ENCODE peak calls at places on chromosomes 1 and 21, in six cellular contexts. Z, V, K, B, U and C are unnamed samples.
A peak's percentile ranks its signal among the peaks of the same experiment; 100 is the strongest.

GRCh38 chr1:224411766-224412165 is 22.8 kb downstream of the WDR26 start:
- DNase-seq in Z (no peak), V (no peak), B (no peak), U (no peak), K (no peak), C (no peak)

GRCh38 chr1:39184354-39184818 is 20.1 kb upstream of the MACF1 start:
- DNase-seq in U (no peak), Z (no peak), V (no peak), K (no peak), B (no peak), C (no peak)

GRCh38 chr1:69861641-69862040 is 293.9 kb downstream of the LRRC7 start:
- DNase-seq in V (no peak), U (no peak), K (no peak), B (no peak), Z (no peak), C (no peak)

GRCh38 chr1:41728403-41729202 is 190.1 kb downstream of the HIVEP3 start:
- DNase-seq in K (no peak), V (no peak), Z (peak; percentile 50), U (peak; percentile 69), B (no peak), C (no peak)

GRCh38 chr1:241828576-241828975 is 19.4 kb upstream of the EXO1 start:
- DNase-seq in K (no peak), B (no peak), Z (no peak), V (no peak), U (no peak), C (no peak)

GRCh38 chr1:193069748-193070394 is 10.5 kb downstream of the RO60 start:
- DNase-seq in V (peak; percentile 68), K (no peak), U (no peak), B (no peak), Z (peak; percentile 53), C (no peak)

GRCh38 chr1:36089393-36090121 is 865 bp downstream of the ADPRS start:
- DNase-seq in U (no peak), V (no peak), B (no peak), Z (no peak), K (peak; percentile 64), C (no peak)

GRCh38 chr1:29626066-29626465 is 389.7 kb downstream of the PTPRU start:
- DNase-seq in U (no peak), K (no peak), B (no peak), V (no peak), Z (no peak), C (no peak)

GRCh38 chr21:25997788-25998611 is 172.6 kb downstream of the APP start:
- DNase-seq in B (no peak), U (no peak), Z (peak; percentile 73), V (no peak), K (no peak), C (no peak)

GRCh38 chr1:174074757-174075156 is 52.6 kb upstream of the RC3H1 start:
- DNase-seq in B (no peak), K (no peak), Z (no peak), U (no peak), V (peak; percentile 38), C (no peak)

GRCh38 chr1:105641407-105641806 is 1415.1 kb upstream of the PRMT6 start:
- DNase-seq in U (no peak), K (no peak), V (no peak), B (no peak), Z (no peak), C (no peak)

GRCh38 chr1:232891116-232891515 is 59.3 kb upstream of the NTPCR start:
- DNase-seq in V (no peak), K (no peak), U (no peak), Z (no peak), B (no peak), C (peak; percentile 91)

GRCh38 chr21:22791986-22792560 is 1793.9 kb downstream of the NCAM2 start:
- DNase-seq in B (no peak), K (no peak), Z (peak; percentile 11), U (no peak), V (peak; percentile 32), C (peak; percentile 58)

GRCh38 chr1:230861970-230862595 is 6.2 kb downstream of the C1orf198 start:
- DNase-seq in B (no peak), Z (no peak), U (no peak), K (no peak), V (no peak), C (no peak)

GRCh38 chr21:25062061-25062460 is 545.2 kb downstream of the MRPL39 start:
- DNase-seq in B (no peak), K (no peak), U (no peak), V (no peak), Z (no peak), C (no peak)

GRCh38 chr1:89545264-89546038 is 20.8 kb downstream of the LRRC8B start:
- DNase-seq in K (no peak), V (no peak), Z (no peak), B (no peak), U (no peak), C (no peak)

GRCh38 chr1:35499652-35500176 is 57.5 kb downstream of the KIAA0319L start:
- DNase-seq in V (no peak), B (peak; percentile 11), Z (peak; percentile 74), U (no peak), K (no peak), C (peak; percentile 5)

GRCh38 chr1:109084563-109085517 is 5.7 kb upstream of the TMEM167B start:
- DNase-seq in U (no peak), V (no peak), Z (no peak), B (no peak), K (no peak), C (no peak)

GRCh38 chr1:216847385-216848036 is 124.3 kb upstream of the ESRRG start:
- DNase-seq in B (no peak), U (no peak), K (no peak), V (no peak), Z (no peak), C (no peak)

GRCh38 chr1:33527934-33528333 is 55.5 kb downstream of the ZSCAN20 start:
- DNase-seq in V (no peak), U (no peak), K (no peak), B (no peak), Z (no peak), C (no peak)

GRCh38 chr21:43832648-43833047 is 32.4 kb upstream of the AGPAT3 start:
- DNase-seq in B (no peak), Z (no peak), K (no peak), V (no peak), U (no peak), C (no peak)

DNA sequence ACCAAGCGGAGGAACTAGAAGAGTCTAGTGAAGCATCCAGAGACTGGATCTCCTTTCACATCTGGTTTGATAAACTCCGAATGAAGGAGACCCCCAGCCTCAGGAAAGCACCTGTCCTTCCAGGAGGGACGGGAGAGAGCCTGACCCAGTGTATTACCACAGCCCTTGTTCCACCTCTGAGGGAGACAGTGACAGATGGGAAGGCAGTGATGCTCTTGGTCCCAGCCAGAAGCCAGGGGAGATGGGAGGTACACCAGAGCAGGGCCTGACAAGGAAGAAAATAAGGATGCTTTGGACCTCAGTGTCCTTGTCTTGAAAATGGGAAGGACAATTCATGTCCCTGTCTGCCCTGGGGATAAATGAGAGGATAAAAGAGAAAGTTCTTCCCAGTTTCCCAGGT is 3.5 kb downstream of the KLHDC7A start:
- DNase-seq in U (no peak), K (no peak), V (no peak), B (no peak), Z (no peak), C (no peak)
- H3K4me3 ChIP-seq in U (no peak overlapping the region), K (no peak overlapping the region), V (no peak overlapping the region), B (no peak overlapping the region), Z (no peak overlapping the region), C (no peak overlapping the region)

DNA sequence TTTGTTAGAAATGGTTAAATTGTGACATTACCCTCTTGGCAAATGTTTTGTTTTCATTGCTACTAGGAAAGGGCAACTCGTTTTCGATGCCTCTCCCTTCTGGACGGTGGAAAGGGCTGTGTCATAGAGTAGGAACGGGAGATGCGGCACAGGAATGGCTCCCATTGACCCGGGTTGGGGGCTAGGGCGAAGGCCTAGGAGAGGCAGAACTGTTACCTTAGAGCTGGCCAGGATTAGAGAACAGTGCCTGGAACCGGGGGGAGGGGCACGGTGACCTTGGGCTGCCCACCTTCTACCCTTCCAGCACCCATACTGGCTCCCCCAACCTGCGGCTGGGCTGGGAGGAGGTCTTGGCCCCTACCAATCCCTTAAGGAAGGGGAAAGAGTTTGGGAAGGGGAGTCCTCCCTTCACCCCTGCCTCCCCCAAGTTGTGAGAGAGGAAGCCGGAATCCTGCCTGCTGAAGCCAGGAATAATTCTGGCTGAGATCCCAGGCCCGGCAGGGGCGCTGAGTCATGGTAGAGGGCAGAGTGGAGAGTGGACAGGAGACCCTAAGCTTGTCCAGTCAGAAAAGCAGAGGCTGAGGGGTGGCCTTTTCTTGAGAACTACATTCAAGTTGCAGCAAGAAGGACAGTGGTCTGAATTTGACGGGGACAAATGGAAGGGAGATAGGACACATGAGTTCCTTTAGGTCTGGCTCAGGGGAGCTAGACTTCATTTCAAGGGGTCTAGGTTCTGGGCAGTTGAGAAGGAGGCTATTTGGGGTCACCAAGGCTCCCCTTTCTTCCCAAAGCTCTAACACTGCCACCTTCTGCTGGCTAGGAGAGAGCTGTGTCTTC is 8.2 kb downstream of the LMNA start:
- DNase-seq in U (peak; percentile 57), B (no peak), K (peak; percentile 93), V (peak; percentile 87), Z (peak; percentile 67), C (no peak)
- H3K4me3 ChIP-seq in U (peak overlapping the region; percentile 40), B (no peak overlapping the region), K (peak overlapping the region; percentile 40), V (peak overlapping the region; percentile 28), Z (no peak overlapping the region), C (no peak overlapping the region)

GRCh38 chr1:101028466-101028865 is 2.9 kb upstream of the DPH5 start:
- DNase-seq in K (no peak), B (no peak), V (no peak), Z (no peak), U (no peak), C (no peak)

GRCh38 chr1:101026394-101026788 is 807 bp upstream of the DPH5 start:
- DNase-seq in K (no peak), U (no peak), V (no peak), B (no peak), Z (no peak), C (no peak)

GRCh38 chr1:101025680-101026393 is at the start of gene DPH5:
- DNase-seq in B (peak; percentile 79), Z (peak; percentile 93), K (peak; percentile 97), V (peak; percentile 90), U (peak; percentile 93), C (peak; percentile 86)

GRCh38 chr1:101029184-101029583 is 3.6 kb upstream of the DPH5 start:
- DNase-seq in K (no peak), V (no peak), U (no peak), B (no peak), Z (no peak), C (no peak)

GRCh38 chr1:101027194-101027772 is 1.7 kb upstream of the DPH5 start:
- DNase-seq in V (no peak), Z (no peak), U (no peak), B (no peak), K (no peak), C (no peak)
- H3K4me3 ChIP-seq in V (peak overlapping the region; percentile 76), Z (no peak overlapping the region), U (no peak overlapping the region), B (no peak overlapping the region), K (no peak overlapping the region), C (no peak overlapping the region)

GRCh38 chr1:18787825-18788385 is 71.6 kb downstream of the TAS1R2 start:
- DNase-seq in Z (peak; percentile 76), U (no peak), B (no peak), K (no peak), V (no peak), C (no peak)

GRCh38 chr1:18792747-18793146 is 66.7 kb downstream of the TAS1R2 start:
- DNase-seq in K (no peak), Z (no peak), U (no peak), B (no peak), V (no peak), C (no peak)

GRCh38 chr1:18786149-18786548 is 73.3 kb downstream of the TAS1R2 start:
- DNase-seq in Z (no peak), V (no peak), K (no peak), U (no peak), B (no peak), C (no peak)

GRCh38 chr1:18793164-18793563 is 66.3 kb downstream of the TAS1R2 start:
- DNase-seq in B (no peak), V (no peak), U (no peak), K (peak; percentile 42), Z (no peak), C (no peak)

GRCh38 chr1:18789246-18789645 is 70.2 kb downstream of the TAS1R2 start:
- DNase-seq in V (no peak), B (no peak), U (no peak), K (no peak), Z (no peak), C (no peak)
- H3K4me3 ChIP-seq in V (no peak overlapping the region), B (no peak overlapping the region), U (no peak overlapping the region), K (no peak overlapping the region), Z (no peak overlapping the region), C (no peak overlapping the region)